ENCODE peak calls at places on chromosomes 12 and 14, in ten cellular contexts. A is Calu3; Y is H54; B is natural killer cell; O is anterior cingulate cortex; P is stimulated activated CD4-positive, alpha-beta T cell treated with anti-CD3 and anti-CD28 coated beads, Interleukin-1b, Interleukin-23, amount 100 ng/mL, for 1 hour; K is adrenal gland; R is GOT3; C is upper lobe of right lung; Q is astrocyte of the spinal cord. X is an unnamed sample.

GRCh38 chr14:104994988-104995387 is 9.4 kb downstream of the CLBA1 start:
- DNase-seq in A (no peak), Y (no peak), B (no peak), O (no peak), P (no peak), K (no peak), R (no peak), C (no peak), Q (no peak), X (peak; percentile 36)

GRCh38 chr12:114681149-114681849 is 2.7 kb downstream of the TBX3 start:
- DNase-seq in A (no peak), Y (no peak), B (no peak), O (no peak), P (no peak), K (peak; percentile 42), R (no peak), C (no peak), Q (peak; percentile 65), X (peak; percentile 24)

GRCh38 chr14:37796703-37797416 is 201.4 kb downstream of the TTC6 start:
- DNase-seq in A (peak; percentile 13), Y (no peak), B (no peak), O (no peak), P (no peak), K (no peak), R (no peak), C (no peak), Q (no peak), X (no peak)

GRCh38 chr12:31868980-31869379 is 90.2 kb upstream of the RESF1 start:
- DNase-seq in A (peak; percentile 30), Y (no peak), B (no peak), O (no peak), P (no peak), K (peak; percentile 85), R (no peak), C (no peak), Q (peak; percentile 29), X (no peak)

GRCh38 chr12:3751151-3752095 is 1.5 kb downstream of the CRACR2A start:
- DNase-seq in A (no peak), Y (no peak), B (no peak), O (no peak), P (no peak), K (no peak), R (no peak), C (no peak), Q (no peak), X (no peak)

GRCh38 chr14:77181603-77182437 is at the start of gene TMEM63C:
- DNase-seq in A (peak; percentile 77), Y (peak; percentile 63), B (no peak), O (peak; percentile 57), P (peak; percentile 33), K (peak; percentile 65), R (no peak), C (no peak), Q (no peak), X (peak; percentile 87)

GRCh38 chr14:50060871-50061663 is 55.3 kb downstream of the VCPKMT start:
- DNase-seq in A (peak; percentile 57), Y (peak; percentile 40), B (peak; percentile 56), O (peak; percentile 31), P (no peak), K (peak; percentile 79), R (peak; percentile 8), C (peak; percentile 64), Q (peak; percentile 95), X (no peak)

GRCh38 chr14:86574026-86574777 is 1044.3 kb downstream of the FLRT2 start:
- DNase-seq in A (no peak), Y (no peak), B (no peak), O (no peak), P (no peak), K (no peak), R (no peak), C (no peak), Q (peak; percentile 23), X (no peak)

GRCh38 chr14:92392726-92393125 is 69.8 kb downstream of the SLC24A4 start:
- DNase-seq in A (no peak), Y (no peak), B (no peak), O (no peak), P (no peak), K (no peak), R (no peak), C (no peak), Q (no peak), X (no peak)

GRCh38 chr14:69137456-69138188 is 15.3 kb downstream of the DCAF5 start:
- DNase-seq in A (no peak), Y (no peak), B (no peak), O (no peak), P (no peak), K (no peak), R (no peak), C (no peak), Q (no peak), X (no peak)

GRCh38 chr14:100524933-100525243 is 62.3 kb downstream of the BEGAIN start:
- DNase-seq in A (no peak), Y (no peak), B (peak; percentile 18), O (no peak), P (no peak), K (peak; percentile 66), R (no peak), C (peak; percentile 42), Q (no peak), X (peak; percentile 39)

GRCh38 chr12:7096006-7096903 is 4.0 kb upstream of the C1R start:
- DNase-seq in A (no peak), Y (no peak), B (no peak), O (no peak), P (no peak), K (no peak), R (no peak), C (peak; percentile 50), Q (no peak), X (no peak)

X was measured in kidney.